ENCODE peak calls at places on chromosome 13, in eight cellular contexts. U, T, Q, C, H, V, F and Z are unnamed samples.

GRCh38 chr13:31200636-31200970 is 828 bp downstream of the B3GLCT start:
- DNase-seq in C (peak), Q (peak), F (peak), U (peak), V (peak), H (peak), T (peak), Z (no peak)

GRCh38 chr13:102399791-102400618 is 1.8 kb downstream of the FGF14 start:
- DNase-seq in Q (no peak), V (no peak), T (peak), F (peak), U (peak), H (peak), C (peak), Z (no peak)

GRCh38 chr13:56864451-56864850 is 276.3 kb upstream of the PRR20A start:
- DNase-seq in F (no peak), C (no peak), H (no peak), T (no peak), V (no peak), U (no peak), Q (peak), Z (no peak)

GRCh38 chr13:109785141-109785891 is 1.1 kb downstream of the IRS2 start:
- DNase-seq in T (peak), V (peak), Q (peak), U (peak), C (no peak), H (peak), F (peak), Z (no peak)

GRCh38 chr13:82664183-82664582 is 1218.1 kb downstream of the SLITRK1 start:
- DNase-seq in Q (no peak), F (no peak), U (no peak), T (no peak), C (no peak), H (no peak), V (no peak), Z (no peak)

GRCh38 chr13:42985312-42986175 is 6.5 kb downstream of the EPSTI1 start:
- DNase-seq in V (no peak), T (peak), Q (no peak), F (no peak), H (no peak), U (peak), C (no peak), Z (no peak)

GRCh38 chr13:29196409-29197074 is 376.4 kb downstream of the MTUS2 start:
- DNase-seq in C (peak), F (no peak), Q (no peak), V (no peak), H (no peak), U (no peak), T (no peak), Z (no peak)

GRCh38 chr13:50080856-50081105 is 65.5 kb downstream of the KCNRG start:
- DNase-seq in T (no peak), V (no peak), U (no peak), C (no peak), F (no peak), Q (no peak), H (no peak), Z (no peak)

GRCh38 chr13:48708764-48709163 is 55.0 kb downstream of the CYSLTR2 start:
- DNase-seq in V (no peak), F (no peak), Q (no peak), T (no peak), H (no peak), U (no peak), C (no peak), Z (no peak)

GRCh38 chr13:20191902-20192469 is 752 bp downstream of the GJB2 start:
- DNase-seq in V (no peak), H (peak), U (peak), T (no peak), Q (peak), F (no peak), C (peak), Z (no peak)

GRCh38 chr13:91347996-91348905 is 764 bp downstream of the MIR17HG start:
- DNase-seq in V (peak), U (no peak), Q (peak), H (peak), T (peak), C (peak), F (peak), Z (no peak)

GRCh38 chr13:41179593-41180250 is 14.6 kb downstream of the KBTBD7 start:
- DNase-seq in U (no peak), H (no peak), T (peak), F (no peak), C (no peak), Q (peak), V (no peak), Z (peak)

GRCh38 chr13:23921451-23921888 is 24.2 kb upstream of the C1QTNF9B start:
- DNase-seq in U (peak), H (no peak), Q (peak), V (no peak), T (peak), F (no peak), C (peak), Z (no peak)

GRCh38 chr13:97951376-97951775 is 2.1 kb upstream of the IPO5 start:
- DNase-seq in T (no peak), F (no peak), V (no peak), U (no peak), Q (no peak), H (no peak), C (no peak), Z (no peak)

GRCh38 chr13:23984541-23984940 is 87.2 kb upstream of the C1QTNF9B start:
- DNase-seq in F (no peak), T (no peak), U (no peak), V (no peak), H (no peak), C (no peak), Q (peak), Z (no peak)

GRCh38 chr13:45258339-45258685 is 57.5 kb upstream of the KCTD4 start:
- DNase-seq in V (no peak), T (no peak), H (no peak), F (no peak), C (no peak), U (no peak), Q (no peak), Z (no peak)

GRCh38 chr13:33723772-33724435 is 94.0 kb upstream of the RFC3 start:
- DNase-seq in F (peak), U (peak), Q (peak), H (peak), C (peak), V (peak), T (peak), Z (peak)

GRCh38 chr13:22893777-22894176 is 287.0 kb upstream of the SGCG start:
- DNase-seq in H (no peak), U (no peak), V (no peak), Q (no peak), T (no peak), F (no peak), C (no peak), Z (no peak)

GRCh38 chr13:99870541-99870940 is 101.0 kb downstream of the ZIC5 start:
- DNase-seq in T (no peak), C (no peak), F (no peak), Q (no peak), H (no peak), V (no peak), U (no peak), Z (no peak)

GRCh38 chr13:39665763-39666162 is 10.3 kb downstream of the COG6 start:
- DNase-seq in U (no peak), T (no peak), H (no peak), Q (no peak), F (no peak), V (no peak), C (no peak), Z (no peak)